ENCODE peak calls at places on chromosomes 3 and 15, in six cellular contexts. D, B, N, U, L and R are unnamed samples.

GRCh38 chr15:80568876-80569605 is 126.1 kb upstream of the ABHD17C start:
- DNase-seq in D (no peak), B (no peak), N (no peak), U (no peak), L (no peak), R (no peak)

GRCh38 chr15:26615927-26616302 is 157.0 kb downstream of the GABRB3 start:
- DNase-seq in D (no peak), B (no peak), N (no peak), U (no peak), L (no peak), R (no peak)

GRCh38 chr3:28835751-28836150 is 445.1 kb upstream of the RBMS3 start:
- DNase-seq in D (no peak), B (no peak), N (no peak), U (no peak), L (no peak), R (no peak)

GRCh38 chr3:54213910-54214309 is 91.6 kb downstream of the CACNA2D3 start:
- DNase-seq in D (no peak), B (no peak), N (peak), U (no peak), L (no peak), R (no peak)

GRCh38 chr3:38139191-38139590 is 730 bp downstream of the MYD88 start:
- DNase-seq in D (no peak), B (no peak), N (no peak), U (no peak), L (no peak), R (no peak)

GRCh38 chr3:25836579-25836978 is 46.7 kb downstream of the OXSM start:
- DNase-seq in D (no peak), B (no peak), N (no peak), U (no peak), L (no peak), R (no peak)

GRCh38 chr3:171000281-171000680 is 26.2 kb downstream of the SLC2A2 start:
- DNase-seq in D (no peak), B (no peak), N (no peak), U (no peak), L (no peak), R (no peak)

GRCh38 chr15:61079529-61079928 is 149.6 kb downstream of the RORA start:
- DNase-seq in D (no peak), B (no peak), N (no peak), U (no peak), L (no peak), R (no peak)

GRCh38 chr15:93087825-93088199 is 1.2 kb downstream of the RGMA start:
- DNase-seq in D (peak), B (peak), N (peak), U (peak), L (peak), R (no peak)

GRCh38 chr3:190192807-190193206 is 72.1 kb upstream of the P3H2 start:
- DNase-seq in D (no peak), B (no peak), N (no peak), U (no peak), L (no peak), R (no peak)